ENCODE peak calls at places on chromosome 19, in eight cellular contexts. M, U, Y, V, O, B, J and X are unnamed samples. For H3K27me3 and H3K36me3, the result is how much of the 10 kb centered on the place peaks cover.

GRCh38 chr19:43784251-43784980 is 3.6 kb upstream of the KCNN4 start:
- DNase-seq in B (no peak), U (peak), O (no peak), M (no peak), J (peak), Y (peak), V (no peak), X (peak)

GRCh38 chr19:6287269-6287885 is 7.6 kb upstream of the MLLT1 start:
- DNase-seq in U (peak), M (no peak), J (no peak), V (no peak), B (no peak), Y (no peak), O (no peak), X (no peak)

GRCh38 chr19:42111811-42112210 is 20.4 kb downstream of the POU2F2 start:
- DNase-seq in O (no peak), V (no peak), Y (peak), U (no peak), M (no peak), J (no peak), B (no peak), X (no peak)

GRCh38 chr19:49272204-49272603 is 52.8 kb downstream of the SLC6A16 start:
- DNase-seq in M (no peak), U (no peak), J (peak), O (no peak), B (no peak), V (no peak), Y (peak), X (no peak)

GRCh38 chr19:57587529-57587928 is 3.6 kb downstream of the ZIK1 start:
- DNase-seq in U (peak), O (no peak), V (no peak), J (no peak), Y (peak), B (no peak), M (no peak), X (no peak)

GRCh38 chr19:7912144-7912696 is 2.4 kb upstream of the TGFBR3L start:
- DNase-seq in B (peak), Y (no peak), M (no peak), J (no peak), O (no peak), U (no peak), V (no peak), X (no peak)

GRCh38 chr19:41708481-41708880 is at the start of gene CEACAM5:
- DNase-seq in V (no peak), J (no peak), U (no peak), B (no peak), Y (no peak), O (no peak), M (no peak), X (no peak)

GRCh38 chr19:41332468-41332867 is 21.3 kb downstream of the TGFB1 start:
- DNase-seq in M (no peak), V (no peak), J (no peak), U (no peak), Y (no peak), B (no peak), O (no peak), X (no peak)

GRCh38 chr19:40691421-40692211 is 1.2 kb upstream of the NUMBL start:
- DNase-seq in Y (no peak), M (no peak), J (no peak), O (peak), U (no peak), B (no peak), V (no peak), X (peak)

GRCh38 chr19:1066748-1067340 is at the start of gene ARHGAP45:
- DNase-seq in O (peak), M (peak), B (peak), V (no peak), Y (no peak), J (peak), U (peak), X (peak)

GRCh38 chr19:40223135-40223822 is 3.2 kb downstream of the CCNP start:
- DNase-seq in O (peak), J (peak), Y (no peak), B (no peak), U (no peak), M (peak), V (no peak), X (peak)

GRCh38 chr19:19372656-19373416 is 32.6 kb upstream of the GATAD2A start:
- DNase-seq in J (peak), O (no peak), U (peak), Y (peak), V (peak), M (peak), B (peak), X (no peak)

GRCh38 chr19:47111682-47112165 is 1.9 kb downstream of the ZC3H4 start:
- DNase-seq in U (no peak), J (no peak), B (no peak), O (no peak), Y (no peak), V (no peak), M (no peak), X (no peak)

GRCh38 chr19:50555033-50555432 is 13.2 kb downstream of the LRRC4B start:
- DNase-seq in V (no peak), U (no peak), J (no peak), B (no peak), M (no peak), Y (no peak), O (no peak), X (no peak)

GRCh38 chr19:50555447-50556235 is 12.6 kb downstream of the LRRC4B start:
- DNase-seq in V (no peak), B (no peak), J (no peak), O (peak), U (no peak), M (no peak), Y (no peak), X (peak)

GRCh38 chr19:50557009-50557613 is 11.1 kb downstream of the LRRC4B start:
- DNase-seq in O (peak), V (no peak), M (no peak), J (no peak), B (no peak), U (no peak), Y (no peak), X (peak)

GRCh38 chr19:50558039-50558438 is 10.2 kb downstream of the LRRC4B start:
- DNase-seq in J (no peak), V (no peak), Y (no peak), M (no peak), U (no peak), O (no peak), B (no peak), X (no peak)

DNA sequence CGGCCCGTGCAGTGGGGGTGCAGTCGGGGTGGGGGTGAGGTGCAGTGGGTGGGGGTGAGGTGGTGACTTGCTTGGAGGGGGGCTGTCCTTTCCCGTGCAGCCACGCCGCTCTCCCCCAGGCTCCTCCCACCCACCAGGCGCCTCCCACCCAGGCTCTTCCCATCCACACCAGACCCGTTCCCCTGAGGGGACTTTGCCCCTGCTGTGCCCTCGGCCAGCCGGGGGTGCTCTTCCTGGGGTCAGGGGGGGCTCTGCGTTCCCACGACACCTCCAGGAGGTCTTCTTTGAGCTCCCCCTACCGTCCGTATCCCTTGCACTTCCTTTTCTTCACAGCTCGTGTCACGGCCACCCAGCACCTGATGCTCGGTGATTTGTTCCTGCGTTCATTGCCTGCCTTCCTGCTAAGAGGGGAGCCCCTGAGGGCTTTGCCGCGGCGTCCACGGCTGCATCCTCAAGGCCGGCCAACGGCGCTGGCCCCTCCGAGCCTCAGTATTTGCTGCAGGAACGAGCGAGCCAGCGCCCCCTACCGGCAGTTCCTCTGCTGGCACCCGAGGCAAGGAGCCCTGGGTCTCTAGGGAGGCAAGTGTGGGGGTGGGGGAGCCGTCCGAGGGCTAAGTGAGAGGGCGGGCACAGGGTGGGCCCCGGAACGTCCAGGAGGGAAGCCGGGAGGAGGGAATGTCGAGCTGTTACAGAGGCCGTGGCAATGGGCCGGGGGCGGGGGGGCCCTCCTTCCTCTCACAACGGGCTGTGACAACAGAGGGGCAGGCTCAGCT is 11.8 kb downstream of the LRRC4B start:
- DNase-seq in M (peak), O (peak), J (peak), B (peak), Y (peak), U (peak), V (peak), X (peak)
- H3K27me3 ChIP-seq in M (under half), O (half or more), J (under half), B (under half), Y (under half), U (half or more), V (half or more), X (under half)

GRCh38 chr19:52507266-52507665 is 20.2 kb upstream of the ZNF808 start:
- DNase-seq in Y (no peak), O (no peak), U (no peak), M (no peak), J (no peak), B (no peak), V (no peak), X (no peak)
- H3K36me3 ChIP-seq in Y (under half), O (under half), U (under half), M (under half), J (under half), B (under half), V (half or more), X (under half)

GRCh38 chr19:55181740-55182139 is 1.7 kb upstream of the SYT5 start:
- DNase-seq in B (no peak), Y (no peak), U (no peak), M (no peak), O (no peak), J (no peak), V (no peak), X (no peak)

GRCh38 chr19:55189424-55189823 is 9.3 kb upstream of the SYT5 start:
- DNase-seq in Y (peak), B (peak), V (peak), J (no peak), U (peak), M (no peak), O (no peak), X (no peak)

GRCh38 chr19:55188620-55189019 is 8.5 kb upstream of the SYT5 start:
- DNase-seq in M (no peak), O (no peak), U (no peak), V (no peak), Y (no peak), B (no peak), J (peak), X (no peak)

DNA sequence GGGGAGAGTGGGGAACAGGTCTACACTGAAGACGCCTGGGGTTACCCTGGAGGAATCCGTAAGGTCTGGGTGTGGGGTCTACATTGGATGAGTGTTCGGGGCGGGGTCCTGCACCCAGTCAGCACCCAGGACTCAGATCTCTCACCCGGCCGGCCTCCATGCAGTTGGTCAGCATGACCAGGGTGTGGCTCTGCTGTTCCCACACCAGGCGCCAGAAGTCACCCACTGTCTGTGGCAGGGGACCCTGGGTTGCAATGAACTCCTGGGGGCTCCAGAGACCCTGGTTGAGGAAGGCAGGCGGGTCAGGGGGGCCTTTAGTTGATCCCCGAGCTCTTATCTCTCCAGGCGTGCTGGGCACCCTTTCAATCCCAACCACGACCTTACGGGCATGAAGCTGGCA is 6.0 kb upstream of the SYT5 start:
- DNase-seq in O (no peak), U (no peak), B (no peak), V (no peak), Y (no peak), J (no peak), M (no peak), X (no peak)
- H3K4me3 ChIP-seq in O (no peak), U (no peak), B (no peak), V (no peak), Y (no peak), J (no peak), M (no peak), X (no peak)

GRCh38 chr19:10419200-10419645 is 1.1 kb upstream of the PDE4A start:
- DNase-seq in V (no peak), M (no peak), U (peak), O (peak), B (no peak), Y (no peak), J (no peak), X (no peak)
- H3K27me3 ChIP-seq in V (half or more), M (under half), U (under half), O (half or more), B (half or more), Y (under half), J (under half), X (half or more)

GRCh38 chr19:4256563-4256962 is 9.7 kb downstream of the YJU2 start:
- DNase-seq in U (no peak), O (no peak), J (peak), M (no peak), V (no peak), Y (no peak), B (no peak), X (peak)
- H3K36me3 ChIP-seq in U (half or more), O (under half), J (half or more), M (half or more), V (half or more), Y (under half), B (half or more), X (under half)

GRCh38 chr19:2151339-2152229 is at the start of gene AP3D1:
- DNase-seq in B (peak), V (peak), Y (peak), U (peak), J (peak), M (peak), O (peak), X (peak)
- H3K4me3 ChIP-seq in B (peak), V (peak), Y (peak), U (peak), J (peak), M (peak), O (peak), X (peak)

DNA sequence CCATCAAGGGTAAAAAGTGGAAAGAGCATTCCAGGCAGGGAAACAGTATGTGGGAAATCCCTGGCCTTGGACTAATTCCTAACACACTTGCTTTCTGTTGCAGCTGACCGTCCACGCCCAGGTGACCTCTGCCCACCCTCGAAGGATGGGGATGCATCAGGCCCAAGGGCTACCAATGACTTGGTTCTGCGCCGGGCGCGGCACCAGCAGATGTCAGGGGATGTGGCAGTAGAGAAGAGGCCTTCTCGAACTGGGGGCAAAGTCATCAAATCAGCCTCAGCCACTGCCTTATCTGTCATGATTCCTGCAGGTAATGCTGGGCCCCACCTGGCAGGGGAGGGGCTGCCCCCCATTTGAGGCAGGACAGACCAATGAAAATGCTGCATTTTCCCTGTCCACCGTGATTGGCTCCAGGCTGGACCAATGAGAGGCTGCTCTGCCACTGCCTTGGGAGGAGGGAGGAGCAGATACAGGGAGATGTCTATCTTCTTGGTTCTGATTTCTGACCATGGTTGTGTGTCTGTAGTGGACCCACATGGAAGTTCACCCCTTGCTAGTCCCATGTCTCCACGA is 12.6 kb downstream of the DNASE2 start:
- DNase-seq in Y (no peak), V (no peak), U (no peak), B (no peak), M (no peak), O (no peak), J (peak), X (peak)
- H3K27me3 ChIP-seq in Y (under half), V (under half), U (under half), B (under half), M (under half), O (under half), J (under half), X (under half)

DNA sequence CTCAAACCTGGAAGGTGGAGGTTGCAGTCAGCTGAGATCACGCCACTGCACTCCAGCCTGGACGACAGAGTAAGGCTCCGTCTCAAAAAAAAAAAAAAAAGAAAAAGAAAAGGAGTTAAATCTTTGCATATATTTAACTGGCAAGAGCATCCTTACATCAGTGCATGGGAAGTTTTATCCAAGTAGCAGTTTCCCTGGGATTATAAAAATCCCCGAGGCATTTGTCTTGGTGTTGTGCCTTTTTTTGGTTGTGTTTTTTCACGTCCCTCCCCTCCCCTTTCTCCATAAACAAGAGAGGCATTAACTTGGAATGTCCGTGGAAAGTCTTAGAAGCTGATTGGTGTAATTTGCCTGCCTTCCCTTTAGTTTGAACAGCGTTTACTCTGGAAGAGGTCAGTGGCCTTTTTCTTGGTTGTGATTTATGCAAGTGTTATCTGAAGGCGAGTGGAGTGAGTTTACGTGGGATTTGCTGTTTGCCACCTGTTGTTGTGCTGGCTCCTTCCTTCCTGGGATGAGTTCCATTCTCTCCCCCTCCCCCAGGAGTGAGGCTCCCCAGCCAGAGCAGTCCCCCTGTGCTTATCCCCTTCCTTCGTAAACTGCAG is 7.1 kb downstream of the ACTN4 start:
- DNase-seq in Y (peak), U (peak), B (no peak), O (no peak), V (no peak), J (no peak), M (no peak), X (no peak)
- H3K36me3 ChIP-seq in Y (under half), U (under half), B (under half), O (under half), V (under half), J (under half), M (under half), X (under half)

GRCh38 chr19:55041627-55042343 is 3.7 kb upstream of the GP6 start:
- DNase-seq in U (no peak), B (peak), M (no peak), J (peak), Y (no peak), V (no peak), O (no peak), X (peak)
- H3K4me3 ChIP-seq in U (no peak), B (no peak), M (no peak), J (peak), Y (no peak), V (no peak), O (no peak), X (no peak)

GRCh38 chr19:28999733-29000433 is 213.1 kb downstream of the UQCRFS1 start:
- DNase-seq in O (no peak), M (no peak), U (no peak), J (no peak), Y (no peak), B (peak), V (no peak), X (no peak)
- H3K27me3 ChIP-seq in O (under half), M (under half), U (under half), J (under half), Y (under half), B (under half), V (under half), X (under half)